ENCODE peak calls at places on chromosome 20, in four cellular contexts. K is GM12891, I is GM12878, D is K562. V is an unnamed sample.

GRCh38 chr20:54397292-54398155 is 77.9 kb upstream of the DOK5 start:
- DNase-seq in K (no peak), I (no peak), D (no peak), V (no peak)

GRCh38 chr20:56359212-56360132 is 698 bp downstream of the FAM210B start:
- DNase-seq in K (peak; percentile 39), I (no peak), D (peak; percentile 71), V (peak; percentile 23)

GRCh38 chr20:16801919-16802651 is 53.9 kb downstream of the OTOR start:
- DNase-seq in K (no peak), I (peak; percentile 8), D (peak; percentile 58), V (peak; percentile 4)

GRCh38 chr20:14838663-14839650 is 501.5 kb upstream of the FLRT3 start:
- DNase-seq in K (no peak), I (peak; percentile 73), D (no peak), V (no peak)

GRCh38 chr20:25699914-25700313 is 3.3 kb upstream of the ZNF337 start:
- DNase-seq in K (no peak), I (no peak), D (no peak), V (no peak)

GRCh38 chr20:36399147-36399968 is 93.2 kb downstream of the DLGAP4 start:
- DNase-seq in K (peak; percentile 63), I (no peak), D (peak; percentile 72), V (peak; percentile 40)

GRCh38 chr20:22801528-22801927 is 217.2 kb upstream of the FOXA2 start:
- DNase-seq in K (no peak), I (no peak), D (no peak), V (no peak)

GRCh38 chr20:3663031-3663701 is at the start of gene GFRA4:
- DNase-seq in K (no peak), I (no peak), D (no peak), V (no peak)

GRCh38 chr20:13824459-13824858 is 39.6 kb downstream of the NDUFAF5 start:
- DNase-seq in K (no peak), I (no peak), D (no peak), V (no peak)

GRCh38 chr20:38804682-38805501 is 605 bp upstream of the PPP1R16B start:
- DNase-seq in K (peak; percentile 44), I (peak; percentile 65), D (peak; percentile 71), V (peak; percentile 62)

GRCh38 chr20:63148696-63149095 is 67.2 kb downstream of the YTHDF1 start:
- DNase-seq in K (no peak), I (no peak), D (no peak), V (no peak)

GRCh38 chr20:63151554-63152321 is 64.2 kb downstream of the YTHDF1 start:
- DNase-seq in K (no peak), I (no peak), D (no peak), V (no peak)

GRCh38 chr20:63150911-63151531 is 64.9 kb downstream of the YTHDF1 start:
- DNase-seq in K (no peak), I (no peak), D (no peak), V (no peak)

GRCh38 chr20:63150391-63150898 is 65.5 kb downstream of the YTHDF1 start:
- DNase-seq in K (no peak), I (no peak), D (no peak), V (no peak)

GRCh38 chr20:63149531-63150207 is 66.3 kb downstream of the YTHDF1 start:
- DNase-seq in K (no peak), I (no peak), D (no peak), V (no peak)
- TF ChIP-seq SPI1 in K (no peak), I (no peak), D (no peak), V (no peak)

GRCh38 chr20:51710503-51710902 is 57.7 kb downstream of the ATP9A start:
- DNase-seq in K (no peak), I (no peak), D (no peak), V (no peak)

GRCh38 chr20:51715028-51715872 is 52.9 kb downstream of the ATP9A start:
- DNase-seq in K (no peak), I (no peak), D (no peak), V (no peak)

GRCh38 chr20:51711426-51711825 is 56.8 kb downstream of the ATP9A start:
- DNase-seq in K (no peak), I (no peak), D (no peak), V (no peak)

GRCh38 chr20:51713213-51713598 is 55.0 kb downstream of the ATP9A start:
- DNase-seq in K (no peak), I (no peak), D (no peak), V (no peak)

GRCh38 chr20:51712501-51713212 is 55.5 kb downstream of the ATP9A start:
- DNase-seq in K (no peak), I (no peak), D (no peak), V (no peak)
- TF ChIP-seq SPI1 in K (no peak), I (no peak), D (no peak), V (no peak)

GRCh38 chr20:57941121-57941522 is 231.3 kb upstream of the PMEPA1 start:
- DNase-seq in K (no peak), I (no peak), D (no peak), V (no peak)

GRCh38 chr20:57940376-57940775 is 230.6 kb upstream of the PMEPA1 start:
- DNase-seq in K (no peak), I (no peak), D (no peak), V (no peak)

GRCh38 chr20:57938158-57939108 is 228.6 kb upstream of the PMEPA1 start:
- DNase-seq in K (no peak), I (no peak), D (no peak), V (no peak)

GRCh38 chr20:57941572-57942381 is 232.0 kb upstream of the PMEPA1 start:
- DNase-seq in K (no peak), I (no peak), D (no peak), V (no peak)

DNA sequence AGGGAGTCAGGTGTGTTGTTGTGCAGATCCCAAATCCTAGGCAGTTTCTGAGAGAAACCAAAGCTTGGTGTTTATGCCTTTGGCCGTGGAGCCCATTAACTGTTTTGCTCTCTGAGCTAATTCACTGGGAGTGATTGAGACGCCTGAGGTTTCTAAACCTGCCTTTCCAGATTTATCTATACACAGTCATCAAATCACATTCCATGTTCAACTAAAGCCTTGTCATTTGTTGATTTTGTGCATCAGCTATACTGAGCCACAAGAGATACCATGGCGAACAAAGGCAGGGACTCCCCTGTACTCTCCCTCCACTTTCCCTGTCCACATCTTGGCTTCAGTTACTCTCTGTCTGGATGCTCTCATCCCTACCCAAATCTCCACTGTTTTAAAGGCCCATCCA is 229.7 kb upstream of the PMEPA1 start:
- DNase-seq in K (no peak), I (no peak), D (no peak), V (no peak)
- TF ChIP-seq SPI1 in K (no peak), I (no peak), D (no peak), V (no peak)

GRCh38 chr20:12593342-12593741 is 415.4 kb upstream of the SPTLC3 start:
- DNase-seq in K (no peak), I (no peak), D (no peak), V (no peak)
- TF ChIP-seq SPI1 in K (no peak), I (no peak), D (no peak), V (no peak)

DNA sequence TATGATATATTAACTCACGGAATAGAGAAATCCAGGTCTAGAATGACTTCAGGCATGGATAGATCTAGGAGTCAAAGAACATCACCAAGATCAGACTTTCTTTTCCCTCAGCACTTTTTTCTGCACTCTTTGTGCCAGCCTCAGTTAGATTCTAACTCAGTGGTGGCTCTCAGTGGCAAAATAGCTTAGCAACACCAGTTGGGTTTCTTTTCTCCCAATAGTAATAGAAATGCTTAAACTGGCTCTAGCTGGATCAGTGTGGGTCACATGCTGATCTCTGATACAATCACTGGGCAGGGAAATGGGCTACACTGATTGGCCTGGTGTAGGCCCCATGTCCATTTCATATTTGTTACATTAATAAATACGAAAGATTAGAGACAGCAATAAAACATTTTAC is 44.2 kb upstream of the ARFGEF2 start:
- DNase-seq in K (no peak), I (no peak), D (no peak), V (no peak)
- TF ChIP-seq SPI1 in K (no peak), I (no peak), D (no peak), V (no peak)

GRCh38 chr20:48986899-48987298 is 59.2 kb upstream of the CSE1L start:
- DNase-seq in K (no peak), I (no peak), D (peak; percentile 17), V (peak; percentile 3)

GRCh38 chr20:48984575-48985219 is 61.4 kb upstream of the CSE1L start:
- DNase-seq in K (no peak), I (no peak), D (no peak), V (no peak)

GRCh38 chr20:48983423-48984400 is 62.2 kb downstream of the ARFGEF2 start:
- DNase-seq in K (no peak), I (no peak), D (peak; percentile 29), V (no peak)
- TF ChIP-seq SPI1 in K (no peak), I (no peak), D (no peak), V (no peak)

GRCh38 chr20:474581-474980 is 12.2 kb upstream of the TBC1D20 start:
- DNase-seq in K (no peak), I (no peak), D (no peak), V (no peak)
- TF ChIP-seq SPI1 in K (no peak), I (no peak), D (no peak), V (no peak)

DNA sequence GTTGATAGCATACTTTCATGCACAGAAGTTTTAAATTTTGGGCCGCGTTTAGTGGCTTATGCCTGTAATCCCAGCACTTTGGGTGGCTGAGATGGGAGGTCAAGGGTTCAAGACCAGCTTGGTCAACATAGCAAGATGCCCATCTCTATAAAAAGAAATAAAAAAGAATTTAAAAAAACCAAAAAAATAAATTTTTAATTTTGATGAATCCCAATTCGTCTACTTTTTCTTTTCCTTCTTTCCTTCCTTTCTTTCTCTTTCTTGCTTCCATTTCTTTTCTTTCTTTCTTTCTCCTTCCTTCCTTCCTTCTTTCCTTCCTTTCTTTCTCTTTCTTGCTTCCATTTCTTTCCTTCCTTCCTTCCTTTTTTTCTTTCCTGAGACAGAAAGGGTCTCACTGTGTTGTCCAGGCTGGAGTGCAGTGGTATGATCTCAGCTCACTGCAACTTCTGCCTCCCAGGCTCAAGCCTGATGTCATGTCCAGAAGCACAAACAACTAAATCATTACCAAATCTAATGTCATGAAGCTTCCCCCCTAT is 54.9 kb upstream of the ZNF133 start:
- DNase-seq in K (no peak), I (no peak), D (no peak), V (no peak)
- TF ChIP-seq SPI1 in K (no peak), I (no peak), D (no peak), V (no peak)